ENCODE peak calls at places on chromosome 13, in seven cellular contexts. Y is mesothelial cell of epicardium; G is stimulated activated CD4-positive, alpha-beta T cell treated with anti-CD3 and anti-CD28 coated beads, Interleukin-1b, Interleukin-23, amount 100 ng/mL, for 1 hour; F is HS-27A; Z is stimulated activated CD8-positive, alpha-beta memory T cell treated with anti-CD3 and anti-CD28 coated beads, Interleukin-2, amount 100 ng/mL, for 48 hours; O is uterus; J is globus pallidus. U is an unnamed sample.

GRCh38 chr13:40440990-40441820 is 225.2 kb downstream of the FOXO1 start:
- DNase-seq in Y (no peak), G (no peak), F (no peak), Z (no peak), O (peak), J (peak), U (peak)

GRCh38 chr13:44243198-44243852 is 130.3 kb upstream of the SERP2 start:
- DNase-seq in Y (no peak), G (no peak), F (no peak), Z (no peak), O (no peak), J (peak), U (peak)

GRCh38 chr13:30255696-30256095 is 51.7 kb downstream of the KATNAL1 start:
- DNase-seq in Y (no peak), G (no peak), F (no peak), Z (no peak), O (no peak), J (peak), U (no peak)

GRCh38 chr13:112441226-112441625 is 65.1 kb downstream of the SPACA7 start:
- DNase-seq in Y (no peak), G (no peak), F (no peak), Z (no peak), O (no peak), J (no peak), U (no peak)

GRCh38 chr13:33483471-33483870 is 197.9 kb upstream of the STARD13 start:
- DNase-seq in Y (no peak), G (no peak), F (no peak), Z (no peak), O (no peak), J (no peak), U (no peak)

GRCh38 chr13:40271511-40271910 is 394.9 kb downstream of the FOXO1 start:
- DNase-seq in Y (no peak), G (no peak), F (no peak), Z (no peak), O (peak), J (no peak), U (peak)

GRCh38 chr13:93690139-93690538 is 463.5 kb downstream of the GPC6 start:
- DNase-seq in Y (peak), G (no peak), F (no peak), Z (no peak), O (no peak), J (peak), U (no peak)

GRCh38 chr13:26540319-26540718 is 17.2 kb upstream of the WASF3 start:
- DNase-seq in Y (no peak), G (no peak), F (no peak), Z (no peak), O (no peak), J (no peak), U (no peak)

GRCh38 chr13:97434417-97435296 is 688 bp downstream of the RAP2A start:
- DNase-seq in Y (peak), G (peak), F (no peak), Z (peak), O (peak), J (peak), U (no peak)

GRCh38 chr13:110576736-110577476 is 15.4 kb upstream of the RAB20 start:
- DNase-seq in Y (no peak), G (no peak), F (no peak), Z (no peak), O (no peak), J (no peak), U (no peak)

GRCh38 chr13:99517577-99517976 is 16.3 kb downstream of the TM9SF2 start:
- DNase-seq in Y (no peak), G (no peak), F (no peak), Z (no peak), O (no peak), J (no peak), U (no peak)

GRCh38 chr13:22871248-22871647 is 309.5 kb upstream of the SGCG start:
- DNase-seq in Y (no peak), G (no peak), F (no peak), Z (no peak), O (no peak), J (no peak), U (no peak)

GRCh38 chr13:53206455-53206854 is 177.8 kb downstream of the OLFM4 start:
- DNase-seq in Y (no peak), G (no peak), F (no peak), Z (no peak), O (no peak), J (no peak), U (no peak)

GRCh38 chr13:65913173-65913572 is 1317.0 kb downstream of the PCDH9 start:
- DNase-seq in Y (no peak), G (no peak), F (peak), Z (no peak), O (no peak), J (no peak), U (peak)

GRCh38 chr13:32938907-32939306 is 77.3 kb upstream of the KL start:
- DNase-seq in Y (no peak), G (no peak), F (no peak), Z (no peak), O (no peak), J (no peak), U (no peak)

GRCh38 chr13:90867336-90867683 is 480.2 kb upstream of the MIR17HG start:
- DNase-seq in Y (peak), G (no peak), F (peak), Z (no peak), O (peak), J (peak), U (no peak)

GRCh38 chr13:100987993-100988392 is 313.4 kb upstream of the TMTC4 start:
- DNase-seq in Y (no peak), G (no peak), F (no peak), Z (no peak), O (no peak), J (peak), U (no peak)

GRCh38 chr13:21637296-21637695 is 33.3 kb upstream of the MICU2 start:
- DNase-seq in Y (no peak), G (no peak), F (peak), Z (no peak), O (no peak), J (no peak), U (no peak)

GRCh38 chr13:51814825-51815650 is 11.1 kb upstream of the DHRS12 start:
- DNase-seq in Y (peak), G (peak), F (no peak), Z (peak), O (peak), J (peak), U (no peak)

GRCh38 chr13:23505007-23505406 is 65.2 kb upstream of the TNFRSF19 start:
- DNase-seq in Y (no peak), G (no peak), F (no peak), Z (no peak), O (no peak), J (no peak), U (no peak)

GRCh38 chr13:110887242-110887954 is 27.5 kb downstream of the ANKRD10 start:
- DNase-seq in Y (no peak), G (no peak), F (no peak), Z (no peak), O (no peak), J (no peak), U (no peak)

GRCh38 chr13:110499621-110500281 is 61.8 kb downstream of the RAB20 start:
- DNase-seq in Y (no peak), G (no peak), F (no peak), Z (no peak), O (no peak), J (no peak), U (no peak)

GRCh38 chr13:110405597-110406450 is 98.7 kb downstream of the COL4A2 start:
- DNase-seq in Y (no peak), G (no peak), F (no peak), Z (no peak), O (no peak), J (no peak), U (no peak)

GRCh38 chr13:60226507-60226906 is 62.8 kb upstream of the DIAPH3 start:
- DNase-seq in Y (no peak), G (no peak), F (no peak), Z (no peak), O (no peak), J (peak), U (no peak)

GRCh38 chr13:91346848-91347211 is 657 bp upstream of the MIR17HG start:
- DNase-seq in Y (peak), G (no peak), F (no peak), Z (peak), O (no peak), J (peak), U (no peak)

GRCh38 chr13:80276371-80277289 is 64.3 kb downstream of the SPRY2 start:
- DNase-seq in Y (no peak), G (no peak), F (no peak), Z (no peak), O (no peak), J (peak), U (peak)

GRCh38 chr13:100089633-100090032 is 740 bp downstream of the PCCA start:
- DNase-seq in Y (no peak), G (no peak), F (no peak), Z (no peak), O (no peak), J (no peak), U (no peak)

GRCh38 chr13:73040479-73040878 is 18.3 kb upstream of the KLF5 start:
- DNase-seq in Y (no peak), G (no peak), F (no peak), Z (no peak), O (no peak), J (no peak), U (no peak)

GRCh38 chr13:44853641-44854040 is 135.6 kb downstream of the NUFIP1 start:
- DNase-seq in Y (no peak), G (no peak), F (no peak), Z (no peak), O (no peak), J (no peak), U (no peak)

GRCh38 chr13:42398542-42398941 is 126.6 kb downstream of the AKAP11 start:
- DNase-seq in Y (no peak), G (no peak), F (no peak), Z (no peak), O (no peak), J (no peak), U (no peak)

GRCh38 chr13:42354246-42355117 is 82.5 kb downstream of the AKAP11 start:
- DNase-seq in Y (no peak), G (no peak), F (no peak), Z (peak), O (no peak), J (no peak), U (no peak)

GRCh38 chr13:106922384-106922783 is 354.4 kb upstream of the ARGLU1 start:
- DNase-seq in Y (no peak), G (no peak), F (no peak), Z (no peak), O (no peak), J (no peak), U (no peak)

GRCh38 chr13:32025730-32026129 is 5.8 kb upstream of the FRY start:
- DNase-seq in Y (no peak), G (no peak), F (no peak), Z (no peak), O (no peak), J (no peak), U (no peak)

GRCh38 chr13:99280166-99280565 is 22.0 kb upstream of the GPR18 start:
- DNase-seq in Y (no peak), G (no peak), F (no peak), Z (no peak), O (no peak), J (no peak), U (no peak)

GRCh38 chr13:110304256-110304655 is 2.7 kb downstream of the COL4A1 start:
- DNase-seq in Y (no peak), G (no peak), F (no peak), Z (no peak), O (peak), J (no peak), U (no peak)

GRCh38 chr13:111666377-111666776 is 345.9 kb downstream of the TEX29 start:
- DNase-seq in Y (no peak), G (no peak), F (no peak), Z (no peak), O (no peak), J (no peak), U (no peak)

GRCh38 chr13:22114630-22115311 is 443.9 kb downstream of the FGF9 start:
- DNase-seq in Y (no peak), G (no peak), F (no peak), Z (no peak), O (no peak), J (peak), U (no peak)

GRCh38 chr13:113863511-113864302 is at the start of gene GAS6:
- DNase-seq in Y (peak), G (no peak), F (no peak), Z (no peak), O (peak), J (no peak), U (no peak)